ENCODE peak calls at places on chromosomes 16 and 17, in four cellular contexts. K is thoracic aorta, P is fibroblast of pulmonary artery, O is IMR-90. T is an unnamed sample.

GRCh38 chr17:1783271-1783670 is 21.4 kb downstream of the SERPINF1 start:
- DNase-seq in K (no peak), P (peak; percentile 45), O (no peak), T (peak; percentile 53)

GRCh38 chr16:73279451-73279850 is 231.5 kb upstream of the ZFHX3 start:
- DNase-seq in K (no peak), P (no peak), O (no peak), T (no peak)

GRCh38 chr17:65797101-65797500 is 235.7 kb upstream of the AXIN2 start:
- DNase-seq in K (no peak), P (no peak), O (peak; percentile 4), T (no peak)

GRCh38 chr16:79598341-79599181 is 2.0 kb downstream of the MAF start:
- DNase-seq in K (peak; percentile 16), P (peak; percentile 23), O (no peak), T (no peak)

GRCh38 chr17:50954641-50955121 is 88.5 kb upstream of the TOB1 start:
- DNase-seq in K (no peak), P (no peak), O (no peak), T (no peak)

GRCh38 chr17:6872941-6873340 is 41.4 kb upstream of the TEKT1 start:
- DNase-seq in K (no peak), P (no peak), O (no peak), T (no peak)

GRCh38 chr17:17491546-17491988 is 4.6 kb downstream of the RASD1 start:
- DNase-seq in K (no peak), P (no peak), O (no peak), T (no peak)

GRCh38 chr17:53032861-53033271 is 789.9 kb upstream of the KIF2B start:
- DNase-seq in K (no peak), P (peak; percentile 76), O (peak; percentile 0), T (no peak)

GRCh38 chr16:2088192-2088631 is 40.4 kb downstream of the TSC2 start:
- DNase-seq in K (no peak), P (no peak), O (no peak), T (no peak)

GRCh38 chr17:73412914-73413313 is 101.1 kb upstream of the CDC42EP4 start:
- DNase-seq in K (no peak), P (no peak), O (no peak), T (no peak)

GRCh38 chr16:65054457-65054856 is 67.4 kb downstream of the CDH11 start:
- DNase-seq in K (no peak), P (no peak), O (peak; percentile 31), T (peak; percentile 50)

GRCh38 chr17:34733351-34733750 is 154.0 kb downstream of the TMEM132E start:
- DNase-seq in K (no peak), P (no peak), O (no peak), T (no peak)

GRCh38 chr16:53732296-53732929 is 28.5 kb downstream of the FTO start:
- DNase-seq in K (no peak), P (peak; percentile 29), O (peak; percentile 58), T (peak; percentile 55)

GRCh38 chr16:89506791-89507191 is 1.4 kb upstream of the SPG7 start:
- DNase-seq in K (no peak), P (no peak), O (no peak), T (no peak)

GRCh38 chr16:85372627-85373372 is 240.3 kb upstream of the GSE1 start:
- DNase-seq in K (peak; percentile 58), P (peak; percentile 57), O (peak; percentile 85), T (peak; percentile 58)

GRCh38 chr17:46057366-46057765 is 58.3 kb downstream of the STH start:
- DNase-seq in K (no peak), P (peak; percentile 60), O (no peak), T (peak; percentile 39)

GRCh38 chr17:27807567-27808470 is 7.5 kb upstream of the NOS2 start:
- DNase-seq in K (no peak), P (no peak), O (no peak), T (no peak)

GRCh38 chr17:75124041-75124818 is 7.3 kb downstream of the NT5C start:
- DNase-seq in K (no peak), P (peak; percentile 72), O (peak; percentile 18), T (peak; percentile 43)

GRCh38 chr17:82097187-82097918 is 683 bp downstream of the FASN start:
- DNase-seq in K (no peak), P (peak; percentile 65), O (peak; percentile 64), T (peak; percentile 28)

GRCh38 chr16:69479806-69480205 is 55.4 kb downstream of the CYB5B start:
- DNase-seq in K (no peak), P (no peak), O (no peak), T (no peak)

GRCh38 chr17:18262641-18263040 is 2.2 kb downstream of the MIEF2 start:
- DNase-seq in K (no peak), P (no peak), O (no peak), T (no peak)

GRCh38 chr16:7420843-7421242 is 88.2 kb downstream of the RBFOX1 start:
- DNase-seq in K (no peak), P (no peak), O (no peak), T (no peak)

GRCh38 chr17:19384723-19385391 is 2.1 kb downstream of the MFAP4 start:
- DNase-seq in K (no peak), P (peak; percentile 96), O (peak; percentile 91), T (peak; percentile 98)

GRCh38 chr17:879546-879945 is 97.4 kb downstream of the MRM3 start:
- DNase-seq in K (peak; percentile 21), P (peak; percentile 80), O (peak; percentile 48), T (peak; percentile 93)

GRCh38 chr16:85634747-85635544 is 21.8 kb downstream of the GSE1 start:
- DNase-seq in K (no peak), P (no peak), O (no peak), T (no peak)

GRCh38 chr17:74340470-74341023 is 14.5 kb downstream of the KIF19 start:
- DNase-seq in K (no peak), P (no peak), O (no peak), T (no peak)

GRCh38 chr16:82603784-82604411 is 22.9 kb upstream of the CDH13 start:
- DNase-seq in K (no peak), P (peak; percentile 77), O (peak; percentile 73), T (peak; percentile 78)

GRCh38 chr17:56710986-56711385 is 117.5 kb downstream of the NOG start:
- DNase-seq in K (no peak), P (no peak), O (no peak), T (no peak)

GRCh38 chr16:13032911-13033310 is 131.5 kb downstream of the SHISA9 start:
- DNase-seq in K (no peak), P (no peak), O (no peak), T (no peak)

GRCh38 chr16:79265701-79266100 is 334.8 kb downstream of the MAF start:
- DNase-seq in K (no peak), P (no peak), O (no peak), T (no peak)

GRCh38 chr17:13600475-13601316 is 1.0 kb downstream of the HS3ST3A1 start:
- DNase-seq in K (no peak), P (no peak), O (peak; percentile 25), T (no peak)

GRCh38 chr16:11255737-11256656 is at the start of gene SOCS1:
- DNase-seq in K (no peak), P (peak; percentile 90), O (peak; percentile 84), T (peak; percentile 82)

GRCh38 chr17:81059026-81059425 is 24.1 kb downstream of the BAIAP2 start:
- DNase-seq in K (no peak), P (peak; percentile 48), O (no peak), T (peak; percentile 16)

GRCh38 chr16:30990105-30990504 is 5.1 kb downstream of the HSD3B7 start:
- DNase-seq in K (no peak), P (no peak), O (no peak), T (no peak)
- TF ChIP-seq CTCF in K (no peak), P (no peak), O (no peak), T (no peak)

GRCh38 chr16:16907089-16907488 is 528.1 kb downstream of the NPIPA7 start:
- DNase-seq in K (no peak), P (no peak), O (no peak), T (no peak)
- H3K4me3 ChIP-seq in K (no peak overlapping the region), P (no peak overlapping the region), O (no peak overlapping the region), T (no peak overlapping the region)

GRCh38 chr17:37081287-37081686 is 132.5 kb downstream of the AATF start:
- DNase-seq in K (no peak), P (peak; percentile 66), O (no peak), T (peak; percentile 40)
- TF ChIP-seq CTCF in K (no peak), P (peak; percentile 34), O (no peak), T (peak; percentile 19)

DNA sequence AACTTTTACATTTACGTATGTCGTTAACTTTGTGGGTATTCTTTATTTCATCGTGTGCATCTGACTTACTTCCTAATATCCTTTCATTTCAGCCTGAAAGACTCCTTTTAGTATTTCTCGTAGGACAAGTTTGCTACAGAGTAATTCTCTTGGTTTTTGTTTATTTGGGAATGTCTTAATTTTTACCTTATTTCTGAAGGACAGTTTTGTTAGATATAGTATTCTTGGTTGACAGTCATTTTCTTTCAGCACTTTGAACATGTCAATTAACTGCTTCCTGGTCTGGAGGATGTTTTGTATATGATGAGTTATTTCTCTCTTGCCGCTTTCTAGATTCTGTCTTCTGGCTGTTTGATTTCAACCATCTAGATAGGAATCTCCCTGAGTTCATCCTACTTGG is 109.2 kb upstream of the NACA2 start:
- DNase-seq in K (no peak), P (peak; percentile 5), O (no peak), T (no peak)
- H3K4me3 ChIP-seq in K (no peak overlapping the region), P (no peak overlapping the region), O (no peak overlapping the region), T (no peak overlapping the region)

DNA sequence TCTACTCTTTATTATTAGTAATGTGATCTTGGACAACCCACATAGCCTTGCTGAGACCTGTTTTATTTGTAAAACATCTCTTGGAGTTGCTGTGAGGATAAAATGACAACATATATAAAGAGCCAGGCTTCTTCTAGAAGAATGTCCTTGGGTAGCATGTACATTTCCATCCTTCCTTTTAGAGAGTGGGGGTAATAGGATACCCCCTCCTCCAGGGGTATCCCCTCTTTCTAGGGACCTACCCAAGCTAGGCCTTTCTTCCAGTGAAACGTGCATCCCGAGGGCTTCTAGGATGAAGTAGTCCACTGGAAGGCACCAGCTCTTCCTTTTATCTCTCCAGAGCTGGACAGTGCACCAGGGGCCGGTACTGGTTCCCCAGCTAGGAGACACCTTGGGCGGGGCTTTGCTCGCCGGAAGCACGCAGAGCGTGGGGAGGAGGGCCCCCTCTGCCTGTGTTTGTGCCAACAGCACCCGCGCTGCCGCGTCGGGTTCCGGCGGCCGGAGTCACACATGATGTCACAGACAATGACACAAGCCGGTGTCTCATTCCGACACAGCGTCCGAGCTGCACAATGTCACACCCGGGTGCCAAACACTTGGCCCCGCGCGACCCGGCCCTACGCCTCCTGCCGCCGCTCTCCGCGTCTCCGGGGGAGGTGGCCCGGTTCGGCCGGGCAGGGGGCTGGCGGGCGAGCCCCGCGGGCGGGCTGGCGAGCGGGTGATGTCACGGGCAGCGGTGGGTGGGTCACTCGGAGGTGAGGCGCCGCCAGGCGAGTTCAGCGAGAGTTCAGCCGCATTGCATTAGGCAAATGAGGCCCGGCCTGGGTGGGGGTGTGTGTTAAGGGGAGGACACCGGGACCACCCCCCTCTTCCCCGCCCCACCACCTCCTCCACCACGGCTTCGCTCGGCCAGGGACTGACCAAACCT is 23.4 kb downstream of the GJD3 start:
- DNase-seq in K (peak; percentile 79), P (peak; percentile 79), O (peak; percentile 73), T (peak; percentile 67)
- TF ChIP-seq CTCF in K (no peak), P (no peak), O (no peak), T (no peak)